ENCODE peak calls at places on chromosomes 3 and 15, in six cellular contexts. Y, N, H, K, T and W are unnamed samples. For H3K4me1, H3K27me3 and H3K36me3, the result is how much of the 10 kb centered on the place peaks cover.

GRCh38 chr3:146465713-146466465 is 3.5 kb downstream of the PLSCR2 start:
- DNase-seq in H (no peak), K (no peak), T (no peak), Y (no peak), N (no peak), W (no peak)

GRCh38 chr3:159175391-159175725 is 373.5 kb downstream of the MFSD1 start:
- DNase-seq in Y (no peak), K (no peak), T (no peak), N (no peak), H (no peak), W (no peak)

GRCh38 chr3:129745253-129745652 is 138.8 kb upstream of the PLXND1 start:
- DNase-seq in H (no peak), Y (no peak), T (no peak), N (no peak), K (no peak), W (no peak)

GRCh38 chr3:187746479-187747335 is 1.4 kb upstream of the BCL6 start:
- DNase-seq in N (peak), K (no peak), H (peak), T (no peak), Y (no peak), W (no peak)

GRCh38 chr3:168216851-168217250 is 121.1 kb upstream of the GOLIM4 start:
- DNase-seq in Y (no peak), T (no peak), N (no peak), H (no peak), K (no peak), W (no peak)

GRCh38 chr3:10428393-10429091 is 76.8 kb downstream of the ATP2B2 start:
- DNase-seq in N (no peak), H (no peak), T (no peak), Y (peak), K (no peak), W (peak)

GRCh38 chr15:41575282-41575681 is 16.3 kb downstream of the TYRO3 start:
- DNase-seq in K (no peak), T (no peak), H (no peak), N (no peak), Y (no peak), W (no peak)

GRCh38 chr3:11613851-11614491 is 29.7 kb downstream of the VGLL4 start:
- DNase-seq in T (no peak), Y (no peak), K (no peak), H (no peak), N (no peak), W (peak)

GRCh38 chr3:119580148-119580760 is 962 bp downstream of the ADPRH start:
- DNase-seq in Y (peak), T (peak), K (no peak), N (no peak), H (peak), W (peak)

GRCh38 chr3:64214002-64214696 is 11.1 kb downstream of the PRICKLE2 start:
- DNase-seq in H (no peak), Y (peak), T (peak), N (no peak), K (no peak), W (peak)

GRCh38 chr3:190339130-190339529 is 16.9 kb upstream of the CLDN1 start:
- DNase-seq in T (no peak), H (no peak), N (no peak), Y (no peak), K (no peak), W (no peak)

GRCh38 chr15:64502537-64502936 is 42.2 kb downstream of the ZNF609 start:
- DNase-seq in Y (no peak), N (no peak), H (no peak), K (no peak), T (no peak), W (no peak)
- H3K4me1 ChIP-seq in Y (under half), N (under half), H (under half), K (under half), T (half or more), W (under half)

GRCh38 chr15:83396071-83396470 is 51.1 kb upstream of the SH3GL3 start:
- DNase-seq in K (no peak), N (no peak), T (no peak), Y (no peak), H (no peak), W (no peak)
- H3K27me3 ChIP-seq in K (under half), N (half or more), T (under half), Y (under half), H (under half), W (under half)

DNA sequence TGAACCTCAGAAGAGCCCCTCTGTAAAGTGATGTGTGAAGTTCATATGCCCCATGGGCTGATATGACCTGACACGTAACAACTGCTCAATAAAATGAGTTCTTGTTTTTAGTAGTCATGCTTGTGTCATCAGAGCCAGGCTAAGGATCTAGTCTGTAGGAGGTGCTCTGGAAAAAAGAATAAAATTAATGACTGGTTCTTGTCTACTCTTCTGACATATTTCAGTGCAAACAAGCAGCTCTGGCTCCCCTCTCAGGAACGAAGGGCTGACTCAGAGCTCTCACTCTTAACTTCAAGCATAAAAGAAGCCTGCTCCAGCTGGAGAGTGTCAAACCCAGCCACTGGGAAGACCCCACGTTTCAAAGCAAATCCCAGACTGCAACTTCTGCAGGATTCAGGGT is 77.0 kb downstream of the LRIG1 start:
- DNase-seq in H (no peak), T (no peak), Y (no peak), N (no peak), K (no peak), W (no peak)
- H3K36me3 ChIP-seq in H (under half), T (under half), Y (under half), N (under half), K (under half), W (under half)

GRCh38 chr3:122257951-122258350 is 67.1 kb upstream of the CSTA start:
- DNase-seq in N (no peak), T (no peak), K (no peak), H (no peak), Y (no peak), W (no peak)

GRCh38 chr3:122260206-122260605 is 64.8 kb upstream of the CSTA start:
- DNase-seq in K (no peak), Y (no peak), T (no peak), H (no peak), N (no peak), W (no peak)

GRCh38 chr3:122263058-122263457 is 62.0 kb upstream of the CSTA start:
- DNase-seq in H (no peak), Y (no peak), N (no peak), K (no peak), T (no peak), W (no peak)

GRCh38 chr3:122255757-122256439 is 69.2 kb upstream of the CSTA start:
- DNase-seq in T (no peak), N (no peak), K (no peak), H (peak), Y (no peak), W (no peak)

GRCh38 chr3:122258757-122259371 is 66.2 kb upstream of the CSTA start:
- DNase-seq in N (peak), T (peak), H (peak), Y (peak), K (peak), W (peak)
- H3K4me1 ChIP-seq in N (under half), T (under half), H (under half), Y (under half), K (under half), W (under half)

GRCh38 chr15:65062061-65062460 is 5.7 kb downstream of the RASL12 start:
- DNase-seq in T (no peak), Y (no peak), H (no peak), N (no peak), K (no peak), W (no peak)
- H3K27me3 ChIP-seq in T (under half), Y (under half), H (under half), N (half or more), K (under half), W (under half)

DNA sequence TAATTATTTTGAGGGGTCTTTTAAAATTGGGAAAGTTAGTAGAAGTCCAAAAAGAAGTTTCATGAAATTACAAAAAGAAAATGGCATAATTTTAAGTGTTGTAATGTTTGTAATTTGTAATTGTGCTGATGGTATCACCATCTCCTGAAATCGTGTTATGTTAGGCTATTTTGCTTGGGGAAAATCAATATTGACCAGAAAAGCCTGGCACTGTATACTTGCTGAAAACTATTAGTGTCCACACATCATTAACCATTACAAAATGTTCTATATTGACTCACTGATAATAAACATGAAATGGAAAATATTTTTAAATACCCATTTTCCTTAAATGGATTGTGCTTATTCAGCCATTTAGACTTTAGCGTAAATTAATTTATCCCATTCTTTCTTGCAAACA is 40.3 kb upstream of the ZBED2 start:
- DNase-seq in T (no peak), H (no peak), N (no peak), K (no peak), Y (no peak), W (no peak)
- H3K36me3 ChIP-seq in T (under half), H (under half), N (under half), K (under half), Y (under half), W (under half)

GRCh38 chr15:74776851-74777768 is 4.8 kb upstream of the CSK start:
- DNase-seq in H (peak), T (peak), K (no peak), Y (peak), N (no peak), W (peak)
- H3K4me1 ChIP-seq in H (half or more), T (half or more), K (half or more), Y (under half), N (under half), W (under half)

DNA sequence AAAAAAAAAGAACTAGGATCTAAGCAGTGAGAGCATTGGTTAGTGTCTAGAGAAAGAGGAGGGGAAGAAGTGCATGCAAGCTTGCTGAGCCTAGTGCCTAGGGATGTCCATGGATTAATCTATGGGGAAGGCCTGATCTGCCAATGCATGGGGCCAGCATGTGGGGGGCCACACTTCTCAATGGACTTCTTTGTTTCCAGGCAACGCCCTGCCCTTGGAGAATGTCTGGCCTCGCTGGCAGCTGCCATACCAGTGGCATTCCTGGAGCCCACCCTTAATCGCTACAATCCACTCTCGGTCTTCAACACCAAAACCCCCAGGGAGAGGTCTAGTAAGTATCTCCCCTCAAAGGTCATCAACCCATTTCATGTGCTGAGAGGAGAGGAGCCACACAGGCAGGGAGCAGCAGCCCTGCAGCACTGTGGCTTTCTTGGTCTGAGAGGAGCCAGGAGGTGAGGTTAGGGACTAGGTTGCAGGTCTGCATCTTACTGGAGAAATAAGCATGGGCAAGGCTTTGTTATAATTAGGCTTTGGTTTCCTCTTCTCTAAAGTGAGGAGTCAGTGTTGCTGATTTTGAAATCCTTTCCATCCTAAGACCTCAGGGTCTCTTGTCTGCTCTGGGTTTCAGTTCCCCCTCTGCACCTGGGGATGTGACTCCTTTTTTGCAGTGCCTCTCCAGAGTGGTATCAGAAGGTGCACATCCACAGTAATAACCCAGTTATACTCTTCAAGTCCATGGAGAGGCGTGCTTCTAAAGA is 188.1 kb upstream of the CHRM5 start:
- DNase-seq in T (no peak), K (no peak), N (no peak), H (no peak), Y (no peak), W (no peak)
- H3K27me3 ChIP-seq in T (under half), K (under half), N (under half), H (under half), Y (under half), W (under half)

GRCh38 chr3:66381621-66382020 is 119.2 kb downstream of the LRIG1 start:
- DNase-seq in T (no peak), H (no peak), N (no peak), K (no peak), Y (no peak), W (no peak)
- H3K36me3 ChIP-seq in T (under half), H (half or more), N (under half), K (half or more), Y (under half), W (half or more)

DNA sequence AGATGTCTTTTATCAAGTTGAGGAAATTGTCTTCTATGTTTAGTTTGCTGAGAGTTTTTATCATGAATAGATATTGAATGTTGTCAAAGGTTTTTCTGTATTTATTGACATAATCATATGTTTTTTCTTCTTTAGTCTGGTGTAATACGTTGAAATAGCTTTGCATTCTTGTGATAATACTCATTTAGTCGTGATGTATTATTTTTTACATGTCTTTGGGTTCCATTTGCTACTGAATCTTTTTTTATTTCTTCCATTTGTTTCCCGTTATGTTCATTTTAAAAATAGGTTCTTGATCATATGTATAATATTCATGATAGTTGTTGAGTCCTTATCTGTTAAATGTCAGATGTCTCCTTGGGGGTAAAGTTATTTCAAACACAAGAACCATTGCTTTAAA is 8.1 kb downstream of the AKAP13 start:
- DNase-seq in Y (no peak), T (no peak), H (no peak), N (no peak), K (no peak), W (no peak)
- H3K4me1 ChIP-seq in Y (under half), T (under half), H (under half), N (under half), K (under half), W (under half)